ENCODE peak calls at places on chromosomes 3 and 15, in four cellular contexts. B is stimulated activated CD4-positive, alpha-beta T cell treated with anti-CD3 and anti-CD28 coated beads, Interleukin-2, amount 100 ng/mL, for 48 hours; P is HS-27A; A is mesenteric fat pad. L is an unnamed sample.

GRCh38 chr3:71166366-71166765 is 417.2 kb downstream of the FOXP1 start:
- DNase-seq in B (no peak), P (no peak), A (no peak), L (no peak)

GRCh38 chr3:194421-194820 is 2.1 kb upstream of the CHL1 start:
- DNase-seq in B (no peak), P (no peak), A (no peak), L (no peak)

GRCh38 chr3:39126532-39127071 is 19.1 kb downstream of the TTC21A start:
- DNase-seq in B (no peak), P (no peak), A (no peak), L (no peak)

GRCh38 chr15:60782316-60782715 is 303.4 kb upstream of the ICE2 start:
- DNase-seq in B (no peak), P (no peak), A (no peak), L (no peak)

GRCh38 chr15:71096676-71097075 is 18.6 kb upstream of the THSD4 start:
- DNase-seq in B (no peak), P (peak), A (no peak), L (peak)

GRCh38 chr3:80526153-80526552 is 758.4 kb upstream of the ROBO1 start:
- DNase-seq in B (no peak), P (no peak), A (no peak), L (no peak)

GRCh38 chr15:82301296-82302016 is 38.8 kb downstream of the SAXO2 start:
- DNase-seq in B (no peak), P (no peak), A (no peak), L (no peak)

GRCh38 chr3:139797724-139798343 is 120.1 kb upstream of the NMNAT3 start:
- DNase-seq in B (peak), P (no peak), A (no peak), L (no peak)

GRCh38 chr3:107927361-107928083 is 163.3 kb downstream of the CD47 start:
- DNase-seq in B (peak), P (peak), A (peak), L (no peak)

GRCh38 chr3:25171118-25171912 is 256.7 kb upstream of the RARB start:
- DNase-seq in B (no peak), P (no peak), A (no peak), L (no peak)

GRCh38 chr3:31979006-31979697 is 1.9 kb downstream of the OSBPL10 start:
- DNase-seq in B (no peak), P (no peak), A (no peak), L (no peak)

L was measured in vagina.